ENCODE peak calls at places on chromosomes 5 and 9, in seven cellular contexts. One of them, this sample, is unnamed.

GRCh38 chr5:152623951-152624350 is 218.9 kb upstream of the NMUR2 start:
- DNase-seq in AG09309: no peak
- DNase-seq in IMR-90: no peak
- DNase-seq in ovary: no peak
- DNase-seq in breast epithelium: no peak
- DNase-seq in cardiac muscle cell: no peak
- DNase-seq in SK-N-SH: no peak
- DNase-seq in this sample: no peak

GRCh38 chr5:72387985-72388384 is 67.8 kb downstream of the PTCD2 start:
- DNase-seq in AG09309: peak
- DNase-seq in IMR-90: peak
- DNase-seq in ovary: no peak
- DNase-seq in breast epithelium: no peak
- DNase-seq in cardiac muscle cell: no peak
- DNase-seq in SK-N-SH: no peak
- DNase-seq in this sample: peak

GRCh38 chr9:82894961-82895902 is 167.7 kb downstream of the RASEF start:
- DNase-seq in AG09309: no peak
- DNase-seq in IMR-90: no peak
- DNase-seq in ovary: no peak
- DNase-seq in breast epithelium: no peak
- DNase-seq in cardiac muscle cell: no peak
- DNase-seq in SK-N-SH: peak
- DNase-seq in this sample: no peak

GRCh38 chr5:141850183-141850768 is 27.9 kb downstream of the PCDH1 start:
- DNase-seq in AG09309: no peak
- DNase-seq in IMR-90: peak
- DNase-seq in ovary: peak
- DNase-seq in breast epithelium: no peak
- DNase-seq in cardiac muscle cell: peak
- DNase-seq in SK-N-SH: peak
- DNase-seq in this sample: no peak

GRCh38 chr5:79888643-79889042 is 102.4 kb downstream of the MTX3 start:
- DNase-seq in AG09309: no peak
- DNase-seq in IMR-90: no peak
- DNase-seq in ovary: no peak
- DNase-seq in breast epithelium: no peak
- DNase-seq in cardiac muscle cell: no peak
- DNase-seq in SK-N-SH: no peak
- DNase-seq in this sample: no peak

GRCh38 chr5:52727568-52727967 is 60.1 kb upstream of the ITGA1 start:
- DNase-seq in AG09309: peak
- DNase-seq in IMR-90: peak
- DNase-seq in ovary: no peak
- DNase-seq in breast epithelium: peak
- DNase-seq in cardiac muscle cell: no peak
- DNase-seq in SK-N-SH: no peak
- DNase-seq in this sample: peak

GRCh38 chr9:94865599-94866456 is 139.3 kb downstream of the AOPEP start:
- DNase-seq in AG09309: no peak
- DNase-seq in IMR-90: peak
- DNase-seq in ovary: peak
- DNase-seq in breast epithelium: no peak
- DNase-seq in cardiac muscle cell: no peak
- DNase-seq in SK-N-SH: peak
- DNase-seq in this sample: peak

GRCh38 chr9:136982232-136983051 is at the start of gene LCNL1:
- DNase-seq in AG09309: no peak
- DNase-seq in IMR-90: no peak
- DNase-seq in ovary: no peak
- DNase-seq in breast epithelium: no peak
- DNase-seq in cardiac muscle cell: no peak
- DNase-seq in SK-N-SH: no peak
- DNase-seq in this sample: no peak

GRCh38 chr5:171093598-171093997 is 215.4 kb upstream of the TLX3 start:
- DNase-seq in AG09309: no peak
- DNase-seq in IMR-90: peak
- DNase-seq in ovary: no peak
- DNase-seq in breast epithelium: no peak
- DNase-seq in cardiac muscle cell: no peak
- DNase-seq in SK-N-SH: peak
- DNase-seq in this sample: no peak

GRCh38 chr5:30764704-30765103 is 428.8 kb upstream of the CDH6 start:
- DNase-seq in AG09309: no peak
- DNase-seq in IMR-90: peak
- DNase-seq in ovary: no peak
- DNase-seq in breast epithelium: no peak
- DNase-seq in cardiac muscle cell: no peak
- DNase-seq in SK-N-SH: no peak
- DNase-seq in this sample: peak

GRCh38 chr9:31700252-31701045 is 684.0 kb upstream of the ACO1 start:
- DNase-seq in AG09309: no peak
- DNase-seq in IMR-90: no peak
- DNase-seq in ovary: no peak
- DNase-seq in breast epithelium: no peak
- DNase-seq in cardiac muscle cell: no peak
- DNase-seq in SK-N-SH: no peak
- DNase-seq in this sample: no peak

GRCh38 chr5:151183451-151184245 is 26.1 kb upstream of the ANXA6 start:
- DNase-seq in AG09309: no peak
- DNase-seq in IMR-90: peak
- DNase-seq in ovary: no peak
- DNase-seq in breast epithelium: no peak
- DNase-seq in cardiac muscle cell: no peak
- DNase-seq in SK-N-SH: no peak
- DNase-seq in this sample: no peak

GRCh38 chr5:63055421-63055820 is 476.8 kb downstream of the LRRC70 start:
- DNase-seq in AG09309: no peak
- DNase-seq in IMR-90: no peak
- DNase-seq in ovary: no peak
- DNase-seq in breast epithelium: no peak
- DNase-seq in cardiac muscle cell: no peak
- DNase-seq in SK-N-SH: no peak
- DNase-seq in this sample: no peak

GRCh38 chr5:79349047-79349446 is 113.1 kb downstream of the JMY start:
- DNase-seq in AG09309: no peak
- DNase-seq in IMR-90: no peak
- DNase-seq in ovary: no peak
- DNase-seq in breast epithelium: no peak
- DNase-seq in cardiac muscle cell: no peak
- DNase-seq in SK-N-SH: no peak
- DNase-seq in this sample: no peak

GRCh38 chr9:125538092-125538473 is 168.9 kb downstream of the MAPKAP1 start:
- DNase-seq in AG09309: peak
- DNase-seq in IMR-90: peak
- DNase-seq in ovary: no peak
- DNase-seq in breast epithelium: peak
- DNase-seq in cardiac muscle cell: no peak
- DNase-seq in SK-N-SH: no peak
- DNase-seq in this sample: peak

GRCh38 chr9:83199240-83199639 is 136.3 kb upstream of the RASEF start:
- DNase-seq in AG09309: peak
- DNase-seq in IMR-90: peak
- DNase-seq in ovary: peak
- DNase-seq in breast epithelium: peak
- DNase-seq in cardiac muscle cell: peak
- DNase-seq in SK-N-SH: peak
- DNase-seq in this sample: peak

GRCh38 chr5:133589286-133589685 is 23.1 kb downstream of the FSTL4 start:
- DNase-seq in AG09309: no peak
- DNase-seq in IMR-90: no peak
- DNase-seq in ovary: no peak
- DNase-seq in breast epithelium: no peak
- DNase-seq in cardiac muscle cell: no peak
- DNase-seq in SK-N-SH: no peak
- DNase-seq in this sample: no peak

GRCh38 chr5:4018968-4019766 is 423.5 kb downstream of the IRX1 start:
- DNase-seq in AG09309: no peak
- DNase-seq in IMR-90: no peak
- DNase-seq in ovary: no peak
- DNase-seq in breast epithelium: peak
- DNase-seq in cardiac muscle cell: no peak
- DNase-seq in SK-N-SH: no peak
- DNase-seq in this sample: no peak

GRCh38 chr9:16145196-16145950 is 592.5 kb downstream of the CCDC171 start:
- DNase-seq in AG09309: no peak
- DNase-seq in IMR-90: peak
- DNase-seq in ovary: no peak
- DNase-seq in breast epithelium: no peak
- DNase-seq in cardiac muscle cell: peak
- DNase-seq in SK-N-SH: no peak
- DNase-seq in this sample: no peak

GRCh38 chr5:112795944-112796678 is 58.4 kb downstream of the APC start:
- DNase-seq in AG09309: no peak
- DNase-seq in IMR-90: no peak
- DNase-seq in ovary: no peak
- DNase-seq in breast epithelium: no peak
- DNase-seq in cardiac muscle cell: no peak
- DNase-seq in SK-N-SH: no peak
- DNase-seq in this sample: peak

GRCh38 chr5:114361724-114362196 is at the start of gene KCNN2:
- DNase-seq in AG09309: no peak
- DNase-seq in IMR-90: peak
- DNase-seq in ovary: peak
- DNase-seq in breast epithelium: peak
- DNase-seq in cardiac muscle cell: peak
- DNase-seq in SK-N-SH: peak
- DNase-seq in this sample: peak

GRCh38 chr5:76363385-76364261 is 39.5 kb upstream of the IQGAP2 start:
- DNase-seq in AG09309: no peak
- DNase-seq in IMR-90: no peak
- DNase-seq in ovary: no peak
- DNase-seq in breast epithelium: no peak
- DNase-seq in cardiac muscle cell: peak
- DNase-seq in SK-N-SH: no peak
- DNase-seq in this sample: no peak

GRCh38 chr9:99015890-99016289 is 72.2 kb downstream of the COL15A1 start:
- DNase-seq in AG09309: no peak
- DNase-seq in IMR-90: no peak
- DNase-seq in ovary: no peak
- DNase-seq in breast epithelium: no peak
- DNase-seq in cardiac muscle cell: no peak
- DNase-seq in SK-N-SH: no peak
- DNase-seq in this sample: no peak

GRCh38 chr9:127225747-127226646 is 38.6 kb upstream of the GARNL3 start:
- DNase-seq in AG09309: no peak
- DNase-seq in IMR-90: peak
- DNase-seq in ovary: peak
- DNase-seq in breast epithelium: no peak
- DNase-seq in cardiac muscle cell: peak
- DNase-seq in SK-N-SH: no peak
- DNase-seq in this sample: no peak

GRCh38 chr5:44727100-44727499 is 81.6 kb upstream of the MRPS30 start:
- DNase-seq in AG09309: no peak
- DNase-seq in IMR-90: no peak
- DNase-seq in ovary: no peak
- DNase-seq in breast epithelium: no peak
- DNase-seq in cardiac muscle cell: peak
- DNase-seq in SK-N-SH: no peak
- DNase-seq in this sample: no peak

DNA sequence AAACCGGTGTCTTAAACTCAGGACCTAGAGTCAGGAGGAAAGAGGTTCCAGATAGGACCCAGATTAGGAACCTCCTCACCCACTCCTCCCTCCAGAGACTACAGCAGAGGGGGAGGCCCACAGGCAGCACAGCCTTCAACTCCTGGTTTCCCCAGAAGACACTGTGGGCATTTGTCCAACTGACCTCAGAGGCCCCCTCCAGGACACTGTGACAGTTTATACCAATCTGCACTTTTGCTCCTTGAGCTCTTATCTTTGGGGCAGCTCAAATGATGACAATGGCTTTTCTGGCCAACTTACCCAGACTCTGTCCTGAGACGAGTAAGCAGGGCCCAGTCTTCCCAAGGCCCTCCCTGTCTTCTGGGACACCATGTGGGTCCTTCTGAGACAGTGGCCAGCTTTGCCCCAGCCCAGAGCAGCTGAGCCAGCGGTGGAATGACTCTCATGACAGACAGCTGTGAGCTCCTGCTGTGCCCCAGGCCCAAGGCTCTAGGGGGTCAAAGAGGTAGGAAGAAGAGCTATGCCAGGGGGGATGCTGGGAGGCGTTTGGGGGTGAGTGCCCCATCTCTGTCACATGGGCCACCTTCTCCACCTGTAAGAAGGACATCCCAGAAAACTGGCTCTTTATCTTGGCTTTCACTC is 14.3 kb downstream of the OR2V2 start:
- DNase-seq in AG09309: no peak
- DNase-seq in IMR-90: no peak
- DNase-seq in ovary: peak
- DNase-seq in breast epithelium: no peak
- DNase-seq in cardiac muscle cell: no peak
- DNase-seq in SK-N-SH: no peak
- DNase-seq in this sample: no peak
- H3K4me3 ChIP-seq in AG09309: no peak
- H3K4me3 ChIP-seq in IMR-90: no peak
- H3K4me3 ChIP-seq in ovary: no peak
- H3K4me3 ChIP-seq in breast epithelium: no peak
- H3K4me3 ChIP-seq in cardiac muscle cell: no peak
- H3K4me3 ChIP-seq in SK-N-SH: peak
- H3K4me3 ChIP-seq in this sample: no peak

DNA sequence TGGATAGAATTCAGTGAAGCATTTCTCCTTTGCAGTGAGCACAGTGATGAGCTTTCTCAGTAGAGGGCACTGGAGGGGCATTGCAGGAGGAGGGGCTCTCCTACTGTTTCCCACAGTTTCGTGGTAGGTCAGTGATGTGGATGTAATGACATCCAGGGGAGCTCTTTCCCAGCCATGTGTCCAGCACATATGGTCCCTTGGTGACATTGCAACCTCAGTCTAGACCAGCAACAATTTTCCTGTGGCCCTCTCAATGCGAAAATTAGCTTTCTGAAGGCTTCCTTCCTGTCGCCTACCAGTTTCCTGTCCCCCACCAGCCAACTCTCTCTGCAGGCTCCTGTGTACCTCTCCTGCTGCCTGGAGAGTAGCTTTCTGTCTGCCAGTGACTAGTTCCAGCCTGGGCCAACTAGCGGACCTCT is 6.9 kb upstream of the PDCL start:
- DNase-seq in AG09309: no peak
- DNase-seq in IMR-90: no peak
- DNase-seq in ovary: no peak
- DNase-seq in breast epithelium: no peak
- DNase-seq in cardiac muscle cell: peak
- DNase-seq in SK-N-SH: peak
- DNase-seq in this sample: no peak
- TF ChIP-seq CTCF in AG09309: no peak
- TF ChIP-seq CTCF in IMR-90: no peak
- TF ChIP-seq CTCF in ovary: no peak
- TF ChIP-seq CTCF in breast epithelium: no peak
- TF ChIP-seq CTCF in cardiac muscle cell: peak
- TF ChIP-seq CTCF in SK-N-SH: peak
- TF ChIP-seq CTCF in this sample: peak

GRCh38 chr9:121302786-121303185 is 34.8 kb downstream of the GSN start:
- DNase-seq in AG09309: no peak
- DNase-seq in IMR-90: no peak
- DNase-seq in ovary: peak
- DNase-seq in breast epithelium: no peak
- DNase-seq in cardiac muscle cell: no peak
- DNase-seq in SK-N-SH: no peak
- DNase-seq in this sample: no peak
- H3K4me3 ChIP-seq in AG09309: no peak
- H3K4me3 ChIP-seq in IMR-90: no peak
- H3K4me3 ChIP-seq in ovary: no peak
- H3K4me3 ChIP-seq in breast epithelium: peak
- H3K4me3 ChIP-seq in cardiac muscle cell: no peak
- H3K4me3 ChIP-seq in SK-N-SH: no peak
- H3K4me3 ChIP-seq in this sample: no peak

GRCh38 chr9:73125651-73126050 is 26.0 kb upstream of the ANXA1 start:
- DNase-seq in AG09309: no peak
- DNase-seq in IMR-90: peak
- DNase-seq in ovary: no peak
- DNase-seq in breast epithelium: no peak
- DNase-seq in cardiac muscle cell: no peak
- DNase-seq in SK-N-SH: no peak
- DNase-seq in this sample: no peak
- TF ChIP-seq CTCF in AG09309: no peak
- TF ChIP-seq CTCF in IMR-90: no peak
- TF ChIP-seq CTCF in ovary: no peak
- TF ChIP-seq CTCF in breast epithelium: no peak
- TF ChIP-seq CTCF in cardiac muscle cell: no peak
- TF ChIP-seq CTCF in SK-N-SH: no peak
- TF ChIP-seq CTCF in this sample: no peak